ENCODE peak calls at places on chromosomes 11 and 22, in ten cellular contexts. S is right lobe of liver, Q is Calu3, A is activated T-cell treated with anti-CD3 and anti-CD28 coated beads for 24 hours, D is endothelial cell, G is right cardiac atrium, M is head of caudate nucleus, L is left cardiac atrium, R is fibroblast of lung, H is NCI-H510A treated with DMSO at 0.1 percent for 48 hours. N is an unnamed sample.

GRCh38 chr11:30533445-30533947 is 52.7 kb downstream of the MPPED2 start:
- DNase-seq in M (no peak), R (no peak), D (no peak), A (no peak), L (no peak), Q (no peak), G (no peak), H (no peak), S (no peak), N (no peak)

GRCh38 chr11:65960824-65961266 is 689 bp upstream of the SART1 start:
- DNase-seq in D (no peak), Q (no peak), S (no peak), M (no peak), R (no peak), L (no peak), A (no peak), G (no peak), H (no peak), N (peak)

GRCh38 chr11:103961010-103961409 is 75.4 kb upstream of the DDI1 start:
- DNase-seq in D (no peak), Q (no peak), A (no peak), R (peak), L (no peak), G (no peak), S (no peak), M (no peak), H (no peak), N (no peak)

GRCh38 chr22:47452184-47452583 is 689.7 kb downstream of the TBC1D22A start:
- DNase-seq in S (no peak), D (no peak), L (no peak), G (no peak), A (no peak), H (no peak), Q (no peak), R (no peak), M (no peak), N (no peak)

GRCh38 chr22:31139866-31140716 is at the start of gene PLA2G3:
- DNase-seq in H (peak), Q (no peak), D (peak), A (no peak), R (peak), M (no peak), G (no peak), S (no peak), L (no peak), N (no peak)

GRCh38 chr22:45534339-45535192 is 31.9 kb downstream of the FBLN1 start:
- DNase-seq in D (no peak), R (peak), L (no peak), G (peak), H (no peak), M (no peak), Q (no peak), S (no peak), A (no peak), N (no peak)

GRCh38 chr11:7571640-7572000 is 57.8 kb downstream of the PPFIBP2 start:
- DNase-seq in A (no peak), L (peak), D (peak), G (peak), R (peak), H (peak), M (peak), Q (peak), S (peak), N (peak)

GRCh38 chr11:121894581-121894980 is 221.4 kb downstream of the BLID start:
- DNase-seq in R (peak), H (no peak), M (no peak), S (no peak), Q (no peak), G (no peak), A (no peak), D (no peak), L (no peak), N (no peak)

GRCh38 chr22:44389926-44390925 is 77.5 kb upstream of the SHISAL1 start:
- DNase-seq in A (no peak), L (no peak), G (no peak), H (no peak), M (no peak), R (no peak), Q (no peak), S (peak), D (no peak), N (no peak)

GRCh38 chr11:6637871-6638270 is 17.7 kb downstream of the DCHS1 start:
- DNase-seq in L (peak), Q (no peak), H (no peak), D (no peak), G (peak), M (no peak), R (peak), A (no peak), S (peak), N (no peak)

GRCh38 chr11:62889484-62890437 is 9.1 kb downstream of the SLC3A2 start:
- DNase-seq in G (no peak), D (no peak), A (no peak), R (no peak), Q (no peak), S (no peak), L (no peak), M (no peak), H (no peak), N (peak)

GRCh38 chr11:117195761-117196160 is 3.4 kb upstream of the TAGLN start:
- DNase-seq in L (no peak), A (no peak), H (no peak), M (no peak), G (peak), Q (no peak), D (no peak), R (no peak), S (no peak), N (no peak)

GRCh38 chr11:46009647-46010046 is 87.2 kb downstream of the LARGE2 start:
- DNase-seq in L (no peak), H (no peak), Q (no peak), G (no peak), M (no peak), A (no peak), R (peak), D (no peak), S (no peak), N (no peak)

GRCh38 chr22:37077802-37078448 is 26.4 kb downstream of the KCTD17 start:
- DNase-seq in S (peak), H (no peak), D (peak), G (peak), M (peak), L (peak), Q (peak), R (peak), A (peak), N (peak)

GRCh38 chr11:61587541-61587941 is 6.7 kb upstream of the SYT7 start:
- DNase-seq in D (peak), G (peak), M (no peak), A (no peak), R (peak), Q (peak), H (no peak), S (no peak), L (peak), N (peak)

GRCh38 chr22:25482868-25483639 is 81.4 kb upstream of the GRK3 start:
- DNase-seq in L (no peak), H (no peak), M (peak), Q (no peak), R (no peak), A (no peak), G (no peak), S (peak), D (no peak), N (no peak)

GRCh38 chr11:118911113-118911879 is 14.4 kb downstream of the BCL9L start:
- DNase-seq in G (peak), R (peak), L (no peak), H (no peak), Q (no peak), S (peak), A (no peak), M (no peak), D (no peak), N (peak)

GRCh38 chr22:41530612-41531421 is 13.5 kb downstream of the POLR3H start:
- DNase-seq in Q (no peak), R (no peak), G (peak), D (no peak), L (no peak), S (no peak), M (no peak), A (no peak), H (no peak), N (no peak)

GRCh38 chr22:32175751-32176644 is 16.9 kb upstream of the C22orf42 start:
- DNase-seq in H (no peak), R (no peak), G (no peak), M (no peak), L (no peak), S (no peak), A (no peak), D (peak), Q (peak), N (no peak)

GRCh38 chr11:66264893-66265292 is 3.5 kb upstream of the RAB1B start:
- DNase-seq in Q (peak), S (no peak), D (no peak), G (no peak), L (no peak), M (no peak), R (no peak), A (no peak), H (no peak), N (peak)

GRCh38 chr11:33344611-33345010 is 87.4 kb downstream of the HIPK3 start:
- DNase-seq in L (no peak), G (no peak), S (no peak), R (peak), D (no peak), M (no peak), A (no peak), Q (no peak), H (no peak), N (no peak)

GRCh38 chr22:38461414-38462081 is 6.3 kb upstream of the KDELR3 start:
- DNase-seq in L (peak), G (peak), D (peak), S (peak), H (peak), M (peak), A (peak), R (peak), Q (peak), N (peak)

GRCh38 chr11:67002921-67003411 is 20.0 kb upstream of the SYT12 start:
- DNase-seq in Q (no peak), H (no peak), L (no peak), S (peak), G (no peak), A (no peak), R (no peak), D (no peak), M (no peak), N (no peak)

GRCh38 chr22:30204742-30205111 is 41.8 kb downstream of the LIF start:
- DNase-seq in H (no peak), D (no peak), G (peak), A (no peak), Q (no peak), S (no peak), L (no peak), R (peak), M (peak), N (no peak)

GRCh38 chr11:117230286-117230961 is 1.4 kb downstream of the PCSK7 start:
- DNase-seq in M (no peak), D (no peak), G (no peak), R (peak), S (no peak), Q (no peak), L (no peak), H (no peak), A (peak), N (no peak)

GRCh38 chr11:90178751-90179150 is 44.1 kb downstream of the CHORDC1 start:
- DNase-seq in S (no peak), M (no peak), Q (peak), R (no peak), A (no peak), D (no peak), G (no peak), H (peak), L (no peak), N (no peak)

GRCh38 chr22:20024225-20025087 is 3.5 kb downstream of the TANGO2 start:
- DNase-seq in A (no peak), M (no peak), R (no peak), L (peak), H (no peak), Q (no peak), D (no peak), G (peak), S (no peak), N (no peak)

GRCh38 chr11:112212710-112213109 is 13.5 kb upstream of the PTS start:
- DNase-seq in D (no peak), S (no peak), L (no peak), H (no peak), A (no peak), G (no peak), R (no peak), Q (no peak), M (no peak), N (no peak)

GRCh38 chr11:6606471-6607189 is 3.1 kb downstream of the ILK start:
- DNase-seq in L (peak), G (peak), A (peak), M (peak), Q (peak), R (peak), S (peak), D (peak), H (peak), N (peak)

GRCh38 chr11:129814244-129814992 is 1.2 kb upstream of the TMEM45B start:
- DNase-seq in R (no peak), S (no peak), G (no peak), D (no peak), L (no peak), H (no peak), M (no peak), A (peak), Q (no peak), N (no peak)

GRCh38 chr22:48945621-48946458 is 881.8 kb downstream of the BRD1 start:
- DNase-seq in D (no peak), S (peak), H (no peak), L (no peak), R (no peak), G (no peak), A (no peak), Q (no peak), M (peak), N (no peak)

GRCh38 chr11:61718046-61718531 is 34.3 kb upstream of the MYRF start:
- DNase-seq in A (no peak), L (no peak), D (no peak), R (no peak), G (no peak), M (no peak), S (no peak), H (no peak), Q (no peak), N (peak)

GRCh38 chr11:63764201-63764711 is 4.3 kb downstream of the ZFTA start:
- DNase-seq in M (no peak), L (no peak), R (no peak), Q (no peak), S (no peak), G (peak), A (no peak), H (no peak), D (peak), N (no peak)

GRCh38 chr11:117851852-117852251 is 24.6 kb downstream of the FXYD6 start:
- DNase-seq in G (peak), H (no peak), D (no peak), M (peak), S (peak), R (peak), Q (no peak), L (peak), A (no peak), N (no peak)

GRCh38 chr11:126990716-126991480 is 9.7 kb downstream of the KIRREL3 start:
- DNase-seq in L (no peak), Q (no peak), G (no peak), H (no peak), M (no peak), A (no peak), S (no peak), D (no peak), R (peak), N (no peak)

GRCh38 chr11:44496391-44496790 is 69.1 kb upstream of the CD82 start:
- DNase-seq in H (no peak), Q (no peak), R (no peak), A (no peak), M (no peak), D (no peak), L (no peak), G (no peak), S (no peak), N (no peak)